ENCODE peak calls at places on chromosomes 4 and X, in four cellular contexts. Q is transverse colon, K is mucosa of descending colon, C is fibroblast of mammary gland. R is an unnamed sample.

GRCh38 chrX:40127052-40127451 is 29.3 kb upstream of the BCOR start:
- DNase-seq in Q (no peak), K (no peak), C (no peak), R (no peak)

GRCh38 chr4:88171206-88171605 is 12.8 kb upstream of the ABCG2 start:
- DNase-seq in C (no peak), Q (no peak), K (no peak), R (no peak)

GRCh38 chr4:18976884-18977283 is 955.3 kb upstream of the LCORL start:
- DNase-seq in K (peak; percentile 16), C (no peak), Q (no peak), R (no peak)

GRCh38 chrX:119004920-119005524 is 30.6 kb downstream of the LONRF3 start:
- DNase-seq in K (peak; percentile 58), C (peak; percentile 43), Q (peak; percentile 53), R (peak; percentile 31)

GRCh38 chr4:187128971-187129370 is 405.3 kb upstream of the FAT1 start:
- DNase-seq in K (no peak), C (peak; percentile 5), Q (no peak), R (no peak)

GRCh38 chr4:4969298-4969697 is 50.0 kb downstream of the CYTL1 start:
- DNase-seq in Q (no peak), C (peak; percentile 92), K (peak; percentile 18), R (no peak)

GRCh38 chr4:129328176-129328575 is 232.2 kb downstream of the C4orf33 start:
- DNase-seq in Q (no peak), K (no peak), C (no peak), R (no peak)

GRCh38 chr4:88531549-88531948 is 8.0 kb upstream of the PYURF start:
- DNase-seq in C (peak; percentile 43), Q (no peak), K (no peak), R (no peak)

GRCh38 chrX:48002929-48003328 is 860 bp downstream of the ZNF182 start:
- DNase-seq in C (no peak), Q (no peak), K (no peak), R (no peak)

GRCh38 chrX:71282514-71283408 is 674 bp upstream of the NONO start:
- DNase-seq in K (peak; percentile 12), C (peak; percentile 46), Q (no peak), R (no peak)

GRCh38 chr4:120105472-120105871 is 38.8 kb upstream of the MAD2L1 start:
- DNase-seq in Q (no peak), C (no peak), K (no peak), R (no peak)

GRCh38 chrX:136671006-136671610 is 23.1 kb downstream of the CD40LG start:
- DNase-seq in Q (no peak), K (no peak), C (no peak), R (no peak)

GRCh38 chrX:63349307-63349706 is 1.8 kb downstream of the SPIN4 start:
- DNase-seq in C (peak; percentile 1), K (no peak), Q (no peak), R (no peak)

GRCh38 chrX:134010690-134011089 is 25.3 kb upstream of the GPC3 start:
- DNase-seq in Q (no peak), C (no peak), K (no peak), R (no peak)

GRCh38 chr4:111483375-111484169 is 661.7 kb upstream of the FAM241A start:
- DNase-seq in C (no peak), Q (no peak), K (no peak), R (no peak)

GRCh38 chrX:115957862-115958490 is 212.6 kb upstream of the AGTR2 start:
- DNase-seq in K (no peak), Q (no peak), C (no peak), R (no peak)

GRCh38 chr4:123401466-123402175 is 5.0 kb downstream of the SPRY1 start:
- DNase-seq in K (no peak), C (no peak), Q (no peak), R (no peak)

GRCh38 chr4:98720871-98721480 is 62.6 kb upstream of the TSPAN5 start:
- DNase-seq in Q (no peak), K (no peak), C (peak; percentile 20), R (no peak)

GRCh38 chrX:10045327-10046000 is 78.3 kb downstream of the CLDN34 start:
- DNase-seq in Q (no peak), K (no peak), C (no peak), R (no peak)

GRCh38 chr4:6701371-6701770 is 7.7 kb downstream of the S100P start:
- DNase-seq in K (no peak), Q (no peak), C (no peak), R (no peak)

GRCh38 chr4:107153228-107153627 is 117.1 kb upstream of the DKK2 start:
- DNase-seq in Q (peak; percentile 29), C (peak; percentile 48), K (peak; percentile 68), R (no peak)
- TF ChIP-seq CTCF in Q (peak; percentile 31), C (peak; percentile 65), K (no peak), R (peak; percentile 29)

GRCh38 chr4:152115121-152115520 is 354.3 kb upstream of the GATB start:
- DNase-seq in Q (no peak), K (no peak), C (no peak), R (no peak)
- TF ChIP-seq CTCF in Q (no peak), K (no peak), C (no peak), R (no peak)

DNA sequence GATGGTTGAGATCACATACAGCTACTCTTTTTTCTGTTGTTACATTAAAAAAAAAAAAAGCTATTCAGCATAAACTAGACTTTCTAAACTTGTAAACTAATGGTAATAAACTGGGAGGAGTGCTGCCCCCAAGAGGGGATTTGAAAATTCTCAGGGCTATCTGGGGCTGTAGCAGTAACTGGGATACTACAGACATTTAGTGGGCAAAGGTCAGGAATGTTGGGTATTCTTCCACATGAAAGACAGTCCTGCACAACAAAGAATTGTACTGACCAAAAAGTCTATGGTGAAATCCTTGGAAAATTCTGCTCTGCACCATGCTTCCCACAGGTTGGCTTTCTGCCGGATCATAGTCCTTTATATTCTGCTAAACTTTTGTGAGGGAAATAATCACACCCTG is 232.6 kb upstream of the BOD1L1 start:
- DNase-seq in Q (no peak), C (no peak), K (no peak), R (no peak)
- TF ChIP-seq CTCF in Q (no peak), C (no peak), K (no peak), R (no peak)

DNA sequence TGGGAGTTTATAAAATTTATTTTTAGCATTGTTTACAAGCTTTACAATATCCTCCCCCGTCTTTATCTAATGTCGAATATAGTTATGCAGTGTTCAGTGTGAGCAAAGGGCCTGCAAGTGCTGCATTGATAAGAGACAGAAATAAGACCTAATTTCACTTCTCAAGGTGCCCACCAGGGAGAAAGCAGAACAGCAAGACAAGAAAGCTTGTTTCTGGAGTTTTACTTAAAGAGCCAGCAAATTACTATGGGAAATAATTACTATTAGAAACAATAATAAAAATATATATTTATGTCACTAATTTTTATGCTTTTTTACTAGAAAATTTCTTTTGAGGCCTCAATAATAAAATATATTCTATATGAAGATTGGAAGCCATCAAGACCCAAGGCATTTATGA is 2677.7 kb downstream of the ARAP2 start:
- DNase-seq in K (no peak), C (no peak), Q (no peak), R (no peak)
- TF ChIP-seq CTCF in K (no peak), C (no peak), Q (no peak), R (no peak)

DNA sequence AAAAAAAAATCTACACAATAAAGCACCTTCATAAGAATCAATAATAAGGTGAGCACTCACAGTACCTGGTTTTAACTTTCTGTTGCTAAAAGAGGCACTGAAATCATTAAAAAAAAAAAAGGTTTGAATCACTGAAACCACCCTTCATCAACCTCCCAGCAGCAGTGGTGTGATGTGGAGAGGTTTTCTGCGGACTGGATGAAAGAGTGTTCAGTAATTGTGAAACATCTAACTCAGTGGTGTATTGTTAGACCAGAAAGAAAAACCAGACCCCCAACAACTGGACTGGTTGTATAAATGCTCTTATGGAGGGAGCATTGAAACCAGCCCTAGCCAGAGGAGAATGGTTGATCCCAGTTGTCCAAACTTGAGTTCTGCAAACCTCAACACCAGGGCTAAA is 63.2 kb downstream of the SPIN3 start:
- DNase-seq in C (no peak), Q (no peak), K (no peak), R (no peak)
- TF ChIP-seq CTCF in C (no peak), Q (no peak), K (no peak), R (no peak)

DNA sequence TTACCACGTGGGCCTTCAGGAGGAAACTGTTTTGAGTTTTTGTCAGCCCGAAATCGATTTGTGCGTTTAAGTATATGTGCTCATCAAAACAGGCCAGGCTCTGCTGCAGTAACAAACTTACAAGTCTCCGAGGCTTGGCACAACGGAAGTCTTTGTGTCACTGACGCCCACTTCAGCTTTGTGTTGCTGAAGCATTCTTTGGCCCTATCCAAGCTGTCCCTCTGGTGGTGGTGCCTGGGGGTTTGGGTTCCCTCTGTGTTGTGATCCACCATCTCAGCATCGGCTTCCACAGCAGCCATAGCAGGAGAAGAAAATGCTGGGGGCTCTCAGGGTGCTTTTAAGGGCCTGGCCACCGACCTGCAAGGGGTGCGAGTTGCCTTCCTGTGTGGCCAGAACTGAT is 176.4 kb downstream of the PTTG2 start:
- DNase-seq in C (no peak), K (no peak), Q (no peak), R (no peak)
- TF ChIP-seq CTCF in C (no peak), K (no peak), Q (no peak), R (no peak)